ENCODE peak calls at places on chromosomes 3 and 15, in four cellular contexts. H, L, J and K are unnamed samples.

GRCh38 chr3:143301502-143301901 is 181.9 kb downstream of the CHST2 start:
- DNase-seq in H (no peak), J (no peak), L (no peak), K (no peak)

GRCh38 chr3:16113704-16114103 is 60.8 kb upstream of the GALNT15 start:
- DNase-seq in L (peak), H (peak), J (no peak), K (peak)

GRCh38 chr3:197317250-197317963 is 19.0 kb upstream of the DLG1 start:
- DNase-seq in L (peak), H (peak), J (no peak), K (peak)

GRCh38 chr3:141610993-141611392 is 124.2 kb downstream of the RASA2 start:
- DNase-seq in J (no peak), H (no peak), L (no peak), K (no peak)

GRCh38 chr15:86275361-86275760 is 195.7 kb downstream of the AGBL1 start:
- DNase-seq in H (no peak), L (no peak), J (no peak), K (no peak)

GRCh38 chr3:55014081-55014480 is 86.2 kb upstream of the LRTM1 start:
- DNase-seq in J (no peak), H (no peak), L (no peak), K (no peak)

GRCh38 chr3:58492385-58492970 is 582 bp downstream of the KCTD6 start:
- DNase-seq in J (no peak), H (no peak), L (no peak), K (no peak)

GRCh38 chr3:71690222-71690821 is 34.9 kb downstream of the EIF4E3 start:
- DNase-seq in H (peak), J (no peak), L (peak), K (peak)

GRCh38 chr3:157174265-157174615 is 14.3 kb upstream of the CCNL1 start:
- DNase-seq in H (peak), L (no peak), J (no peak), K (no peak)

GRCh38 chr3:9143180-9143579 is 106.3 kb downstream of the SRGAP3 start:
- DNase-seq in H (no peak), L (no peak), J (no peak), K (no peak)

GRCh38 chr3:14517601-14518431 is 22.3 kb downstream of the GRIP2 start:
- DNase-seq in L (no peak), J (no peak), H (no peak), K (no peak)

GRCh38 chr15:31111091-31111647 is 9.6 kb upstream of the TRPM1 start:
- DNase-seq in H (no peak), J (no peak), L (peak), K (peak)

GRCh38 chr15:57610130-57610529 is 18.4 kb downstream of the MYZAP start:
- DNase-seq in J (no peak), H (peak), L (peak), K (peak)

GRCh38 chr3:142279965-142280590 is 54.7 kb upstream of the GK5 start:
- DNase-seq in J (peak), H (peak), L (peak), K (peak)

GRCh38 chr3:46209053-46209452 is 940 bp upstream of the CCR1 start:
- DNase-seq in J (no peak), H (no peak), L (no peak), K (no peak)

GRCh38 chr3:111246967-111247760 is 175.5 kb downstream of the NECTIN3 start:
- DNase-seq in H (peak), L (peak), J (no peak), K (peak)

GRCh38 chr15:88794001-88794400 is 9.2 kb upstream of the ACAN start:
- DNase-seq in J (no peak), H (no peak), L (no peak), K (no peak)

GRCh38 chr3:130992344-130992743 is 34.3 kb downstream of the ASTE1 start:
- DNase-seq in H (no peak), J (no peak), L (no peak), K (no peak)

DNA sequence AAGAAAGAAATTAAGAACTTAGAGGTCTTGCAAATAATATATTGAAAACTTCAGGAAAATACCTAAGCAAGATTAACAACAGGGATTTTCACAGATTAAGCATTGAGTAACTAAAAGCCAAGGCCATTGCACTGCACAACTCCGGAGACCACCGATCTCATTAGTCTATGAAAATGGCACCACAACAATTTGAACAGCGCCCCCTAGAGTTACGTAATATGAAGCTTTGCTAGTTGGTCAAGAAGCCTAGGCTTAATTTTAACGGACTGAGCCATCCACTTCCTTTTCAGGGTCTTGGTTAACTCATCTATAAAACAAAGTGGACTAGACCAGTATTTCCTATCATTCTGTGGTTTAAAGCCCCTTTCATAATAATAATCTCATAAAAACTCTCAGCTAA is 24.8 kb downstream of the TMEM212 start:
- DNase-seq in H (no peak), J (no peak), L (no peak), K (peak)
- H3K4me3 ChIP-seq in H (no peak), J (no peak), L (no peak), K (no peak)

GRCh38 chr15:97235285-97235985 is 725.1 kb upstream of the ARRDC4 start:
- DNase-seq in J (no peak), H (peak), L (peak), K (peak)
- TF ChIP-seq CTCF in J (peak), H (peak), L (peak), K (peak)

GRCh38 chr3:69199942-69200341 is 77.5 kb upstream of the LMOD3 start:
- DNase-seq in L (no peak), H (no peak), J (no peak), K (no peak)

GRCh38 chr3:69197455-69197854 is 75.1 kb upstream of the LMOD3 start:
- DNase-seq in J (no peak), H (no peak), L (no peak), K (no peak)

GRCh38 chr3:69201658-69202057 is 79.3 kb upstream of the LMOD3 start:
- DNase-seq in L (no peak), H (no peak), J (no peak), K (no peak)

GRCh38 chr3:69197922-69198540 is 75.6 kb upstream of the LMOD3 start:
- DNase-seq in L (no peak), J (no peak), H (no peak), K (no peak)

GRCh38 chr3:69200384-69201068 is 78.1 kb upstream of the LMOD3 start:
- DNase-seq in J (no peak), L (peak), H (peak), K (peak)
- H3K4me3 ChIP-seq in J (no peak), L (peak), H (peak), K (peak)

GRCh38 chr15:36275656-36276055 is 303.8 kb upstream of the CDIN1 start:
- DNase-seq in J (no peak), L (no peak), H (no peak), K (no peak)

GRCh38 chr15:36282821-36283220 is 296.6 kb upstream of the CDIN1 start:
- DNase-seq in J (no peak), H (no peak), L (no peak), K (no peak)

GRCh38 chr15:36278219-36278618 is 301.2 kb upstream of the CDIN1 start:
- DNase-seq in L (peak), J (no peak), H (peak), K (peak)
- TF ChIP-seq CTCF in L (peak), J (no peak), H (no peak), K (peak)

DNA sequence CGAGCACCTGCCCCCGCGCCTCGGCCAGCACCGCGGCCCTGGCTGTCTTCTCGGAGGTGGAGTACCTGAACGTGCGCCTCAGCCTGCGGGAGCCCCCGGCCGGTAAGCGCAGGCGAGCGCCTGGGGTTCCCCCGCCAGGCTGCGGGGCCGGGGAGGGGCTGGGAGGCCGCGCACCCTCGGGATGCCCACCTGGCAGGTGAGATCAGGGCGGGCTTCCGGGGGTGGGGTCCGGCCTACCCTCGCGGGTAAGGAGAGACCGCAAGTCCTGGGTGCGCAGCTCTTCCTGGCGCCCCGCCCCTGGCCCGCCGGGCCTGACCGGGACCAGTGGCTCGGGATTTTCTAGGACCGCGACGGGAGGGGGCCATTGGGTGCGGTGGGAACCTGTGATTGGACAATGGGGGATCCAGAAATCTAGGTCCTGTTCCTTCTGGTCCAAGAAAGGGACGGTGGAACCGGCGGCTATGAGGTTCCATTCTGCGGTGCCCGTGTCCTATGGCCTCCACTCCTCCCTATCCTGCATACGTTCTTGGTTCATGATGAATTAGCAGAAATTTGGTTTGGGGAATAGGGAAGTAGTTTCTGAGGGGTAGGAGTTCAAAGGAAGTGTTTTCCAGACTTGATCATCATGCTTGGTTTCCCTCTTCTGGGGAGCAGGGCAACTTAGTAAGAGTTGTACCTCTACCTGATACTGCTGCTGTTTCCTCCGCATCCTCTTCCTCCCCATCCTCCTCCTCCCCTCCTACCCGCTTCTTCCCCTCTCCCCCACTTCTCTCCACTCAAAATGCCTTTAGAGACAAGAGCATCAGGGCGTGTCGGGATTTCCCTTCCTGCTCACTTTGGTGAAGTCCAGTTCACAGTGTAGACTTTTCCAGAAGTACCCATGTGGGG is 808 bp downstream of the ARRDC4 start:
- DNase-seq in H (peak), L (peak), J (no peak), K (peak)
- H3K4me3 ChIP-seq in H (peak), L (peak), J (no peak), K (peak)

GRCh38 chr15:78419331-78419730 is 18.7 kb upstream of the IREB2 start:
- DNase-seq in J (no peak), L (no peak), H (no peak), K (no peak)

GRCh38 chr15:78414608-78415250 is 23.3 kb upstream of the IREB2 start:
- DNase-seq in J (no peak), L (no peak), H (no peak), K (no peak)

GRCh38 chr15:78418239-78418638 is 19.8 kb upstream of the IREB2 start:
- DNase-seq in H (no peak), J (no peak), L (no peak), K (no peak)

GRCh38 chr15:78418681-78419080 is 19.3 kb upstream of the IREB2 start:
- DNase-seq in J (no peak), L (no peak), H (no peak), K (no peak)

DNA sequence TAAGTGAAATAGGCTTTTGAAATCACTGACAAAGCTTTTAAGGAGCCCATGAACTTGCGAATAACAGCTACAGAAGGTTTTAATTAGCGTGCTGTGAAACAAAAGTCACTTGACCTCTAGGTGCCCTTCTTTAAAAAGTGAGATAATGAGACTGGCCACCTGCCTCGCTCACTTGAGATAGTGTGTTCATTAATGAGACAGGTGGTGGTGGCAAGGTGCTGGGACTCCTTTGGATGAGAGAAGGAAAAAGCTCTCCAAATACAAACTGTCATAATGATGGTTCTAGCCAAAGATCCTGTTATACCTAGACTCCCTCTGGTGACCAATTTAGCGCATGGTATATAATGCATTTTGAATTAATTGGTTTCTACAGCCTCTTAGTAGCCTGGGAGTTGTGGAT is 22.7 kb upstream of the IREB2 start:
- DNase-seq in J (no peak), L (peak), H (no peak), K (peak)
- TF ChIP-seq CTCF in J (no peak), L (peak), H (peak), K (peak)

DNA sequence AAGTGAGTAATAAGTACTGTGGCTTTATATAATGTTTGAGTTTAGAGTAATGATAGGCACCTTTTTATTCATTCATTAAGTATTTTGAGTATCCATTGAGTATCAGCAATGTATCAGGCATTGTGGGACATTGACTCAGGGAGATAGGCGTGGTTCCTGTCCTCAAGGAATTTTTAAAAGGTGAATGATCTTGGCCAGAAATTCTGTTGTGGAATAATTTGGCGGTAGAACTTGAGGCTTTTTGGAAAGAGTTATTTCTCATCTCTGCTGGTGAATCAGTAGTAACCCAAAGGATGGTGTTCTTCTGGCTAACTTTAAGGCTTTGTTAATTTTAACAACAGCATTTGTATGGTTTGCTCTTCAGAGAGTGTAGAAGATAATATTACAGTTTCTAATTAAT is 2.0 kb downstream of the RAB7A start:
- DNase-seq in H (no peak), L (peak), J (no peak), K (no peak)
- H3K4me3 ChIP-seq in H (peak), L (peak), J (peak), K (peak)

GRCh38 chr3:63303238-63303637 is 25.1 kb downstream of the SYNPR start:
- DNase-seq in L (no peak), J (no peak), H (no peak), K (no peak)

GRCh38 chr3:63308072-63308471 is 30.0 kb downstream of the SYNPR start:
- DNase-seq in J (no peak), H (no peak), L (no peak), K (no peak)

GRCh38 chr3:63309780-63310179 is 31.7 kb downstream of the SYNPR start:
- DNase-seq in L (no peak), J (no peak), H (no peak), K (no peak)

GRCh38 chr3:63304421-63304820 is 26.3 kb downstream of the SYNPR start:
- DNase-seq in L (no peak), J (no peak), H (no peak), K (no peak)
- TF ChIP-seq CTCF in L (no peak), J (no peak), H (no peak), K (no peak)

GRCh38 chr3:113534365-113534764 is 2.0 kb downstream of the SIDT1 start:
- DNase-seq in L (no peak), H (no peak), J (no peak), K (no peak)
- H3K4me3 ChIP-seq in L (no peak), H (no peak), J (peak), K (no peak)

DNA sequence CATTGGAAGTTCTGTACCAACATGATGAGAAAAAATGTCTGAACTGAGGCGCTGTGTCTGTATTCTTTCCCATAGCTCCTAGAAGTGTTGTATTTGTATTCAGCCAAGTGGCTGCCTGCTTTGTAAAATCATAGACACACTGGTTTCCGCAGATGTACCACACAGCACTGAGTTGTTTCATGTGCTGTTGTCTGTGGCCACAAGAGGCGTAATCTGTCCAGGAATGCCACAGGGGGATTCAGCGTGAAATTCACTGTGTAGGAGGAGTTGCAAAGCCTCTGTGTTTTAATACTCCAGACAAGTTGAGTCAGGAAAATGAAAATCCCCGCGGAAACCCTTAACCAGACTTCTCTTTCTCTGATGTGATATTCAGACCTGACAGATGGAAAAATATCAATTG is 462.2 kb downstream of the NSUN3 start:
- DNase-seq in L (peak), J (no peak), H (no peak), K (peak)
- TF ChIP-seq CTCF in L (peak), J (peak), H (no peak), K (peak)